ENCODE peak calls at places on chromosomes 5 and 9, in eight cellular contexts. One of them, this sample, is unnamed.

GRCh38 chr9:93071464-93071863 is 13.0 kb downstream of the SUSD3 start:
- DNase-seq in T follicular helper cell: no peak
- DNase-seq in NCI-H1092 treated with DMSO at 0.1 percent for 48 hours: peak
- DNase-seq in stimulated activated CD4-positive, alpha-beta T cell treated with anti-CD3 and anti-CD28 coated beads, Interleukin-4, amount 100 ng/mL, for 48 hours: no peak
- DNase-seq in activated naive CD4-positive, alpha-beta T cell: no peak
- DNase-seq in CD4-positive, alpha-beta T cell: no peak
- DNase-seq in renal cortical epithelial cell: no peak
- DNase-seq in Daoy: peak
- DNase-seq in this sample: no peak

GRCh38 chr5:35857004-35857345 is 284 bp downstream of the IL7R start:
- DNase-seq in renal cortical epithelial cell: peak
- DNase-seq in activated naive CD4-positive, alpha-beta T cell: no peak
- DNase-seq in CD4-positive, alpha-beta T cell: no peak
- DNase-seq in T follicular helper cell: no peak
- DNase-seq in Daoy: peak
- DNase-seq in stimulated activated CD4-positive, alpha-beta T cell treated with anti-CD3 and anti-CD28 coated beads, Interleukin-4, amount 100 ng/mL, for 48 hours: no peak
- DNase-seq in NCI-H1092 treated with DMSO at 0.1 percent for 48 hours: no peak
- DNase-seq in this sample: no peak

GRCh38 chr9:125996671-125997509 is 249.7 kb downstream of the PBX3 start:
- DNase-seq in renal cortical epithelial cell: no peak
- DNase-seq in activated naive CD4-positive, alpha-beta T cell: no peak
- DNase-seq in T follicular helper cell: no peak
- DNase-seq in NCI-H1092 treated with DMSO at 0.1 percent for 48 hours: no peak
- DNase-seq in Daoy: no peak
- DNase-seq in stimulated activated CD4-positive, alpha-beta T cell treated with anti-CD3 and anti-CD28 coated beads, Interleukin-4, amount 100 ng/mL, for 48 hours: no peak
- DNase-seq in CD4-positive, alpha-beta T cell: no peak
- DNase-seq in this sample: no peak

GRCh38 chr5:97231025-97231636 is 48.1 kb upstream of the RIOK2 start:
- DNase-seq in NCI-H1092 treated with DMSO at 0.1 percent for 48 hours: peak
- DNase-seq in stimulated activated CD4-positive, alpha-beta T cell treated with anti-CD3 and anti-CD28 coated beads, Interleukin-4, amount 100 ng/mL, for 48 hours: no peak
- DNase-seq in renal cortical epithelial cell: peak
- DNase-seq in Daoy: peak
- DNase-seq in T follicular helper cell: no peak
- DNase-seq in activated naive CD4-positive, alpha-beta T cell: no peak
- DNase-seq in CD4-positive, alpha-beta T cell: no peak
- DNase-seq in this sample: no peak

GRCh38 chr9:4045556-4045955 is 254.3 kb downstream of the GLIS3 start:
- DNase-seq in NCI-H1092 treated with DMSO at 0.1 percent for 48 hours: no peak
- DNase-seq in CD4-positive, alpha-beta T cell: no peak
- DNase-seq in Daoy: no peak
- DNase-seq in stimulated activated CD4-positive, alpha-beta T cell treated with anti-CD3 and anti-CD28 coated beads, Interleukin-4, amount 100 ng/mL, for 48 hours: no peak
- DNase-seq in renal cortical epithelial cell: no peak
- DNase-seq in T follicular helper cell: no peak
- DNase-seq in activated naive CD4-positive, alpha-beta T cell: no peak
- DNase-seq in this sample: no peak

GRCh38 chr9:123741214-123741613 is 188.7 kb downstream of the DENND1A start:
- DNase-seq in stimulated activated CD4-positive, alpha-beta T cell treated with anti-CD3 and anti-CD28 coated beads, Interleukin-4, amount 100 ng/mL, for 48 hours: no peak
- DNase-seq in activated naive CD4-positive, alpha-beta T cell: no peak
- DNase-seq in renal cortical epithelial cell: no peak
- DNase-seq in CD4-positive, alpha-beta T cell: no peak
- DNase-seq in NCI-H1092 treated with DMSO at 0.1 percent for 48 hours: no peak
- DNase-seq in T follicular helper cell: no peak
- DNase-seq in Daoy: no peak
- DNase-seq in this sample: no peak

GRCh38 chr5:117652001-117652639 is 1077.5 kb upstream of the SEMA6A start:
- DNase-seq in stimulated activated CD4-positive, alpha-beta T cell treated with anti-CD3 and anti-CD28 coated beads, Interleukin-4, amount 100 ng/mL, for 48 hours: no peak
- DNase-seq in activated naive CD4-positive, alpha-beta T cell: no peak
- DNase-seq in CD4-positive, alpha-beta T cell: no peak
- DNase-seq in NCI-H1092 treated with DMSO at 0.1 percent for 48 hours: no peak
- DNase-seq in renal cortical epithelial cell: no peak
- DNase-seq in Daoy: no peak
- DNase-seq in T follicular helper cell: no peak
- DNase-seq in this sample: no peak

GRCh38 chr9:100324594-100325200 is 28.0 kb downstream of the TEX10 start:
- DNase-seq in CD4-positive, alpha-beta T cell: no peak
- DNase-seq in Daoy: no peak
- DNase-seq in T follicular helper cell: no peak
- DNase-seq in activated naive CD4-positive, alpha-beta T cell: no peak
- DNase-seq in stimulated activated CD4-positive, alpha-beta T cell treated with anti-CD3 and anti-CD28 coated beads, Interleukin-4, amount 100 ng/mL, for 48 hours: no peak
- DNase-seq in renal cortical epithelial cell: peak
- DNase-seq in NCI-H1092 treated with DMSO at 0.1 percent for 48 hours: peak
- DNase-seq in this sample: no peak

GRCh38 chr5:76252437-76252836 is 150.6 kb upstream of the IQGAP2 start:
- DNase-seq in Daoy: no peak
- DNase-seq in renal cortical epithelial cell: peak
- DNase-seq in NCI-H1092 treated with DMSO at 0.1 percent for 48 hours: no peak
- DNase-seq in activated naive CD4-positive, alpha-beta T cell: no peak
- DNase-seq in T follicular helper cell: no peak
- DNase-seq in stimulated activated CD4-positive, alpha-beta T cell treated with anti-CD3 and anti-CD28 coated beads, Interleukin-4, amount 100 ng/mL, for 48 hours: no peak
- DNase-seq in CD4-positive, alpha-beta T cell: no peak
- DNase-seq in this sample: no peak